ENCODE peak calls at places on chromosomes 12 and 14, in six cellular contexts. D is cardiac muscle cell, Y is PC-3, U is neural crest cell, W is Calu3, O is LNCaP clone FGC. Q is an unnamed sample.

GRCh38 chr14:32201816-32202467 is at the start of gene RNU6-7:
- DNase-seq in U (no peak), D (peak), Y (no peak), O (no peak), W (peak), Q (peak)

GRCh38 chr14:77140343-77140936 is 1.2 kb downstream of the ZDHHC22 start:
- DNase-seq in W (no peak), Y (no peak), U (peak), D (no peak), O (no peak), Q (no peak)

GRCh38 chr14:26527095-26527494 is 70.7 kb downstream of the NOVA1 start:
- DNase-seq in O (no peak), U (no peak), D (no peak), Y (no peak), W (no peak), Q (no peak)

GRCh38 chr12:66859751-66860440 is 181.0 kb upstream of the GRIP1 start:
- DNase-seq in Y (peak), U (no peak), O (no peak), W (no peak), D (no peak), Q (no peak)

GRCh38 chr12:132066345-132066685 is 77.8 kb downstream of the DDX51 start:
- DNase-seq in O (no peak), W (no peak), U (no peak), D (no peak), Y (no peak), Q (no peak)

GRCh38 chr14:24790196-24790595 is 156.2 kb upstream of the GZMB start:
- DNase-seq in W (no peak), D (no peak), Y (no peak), O (no peak), U (no peak), Q (no peak)

GRCh38 chr12:124005736-124006581 is 32.9 kb downstream of the ZNF664 start:
- DNase-seq in W (no peak), U (no peak), D (no peak), O (no peak), Y (no peak), Q (no peak)

GRCh38 chr14:75752907-75753594 is 92.0 kb downstream of the TTLL5 start:
- DNase-seq in D (peak), U (no peak), W (no peak), O (no peak), Y (no peak), Q (no peak)

GRCh38 chr14:24436355-24437019 is 6.1 kb downstream of the SDR39U1 start:
- DNase-seq in O (no peak), U (peak), D (peak), W (peak), Y (peak), Q (no peak)

GRCh38 chr12:57454566-57455373 is at the start of gene INHBE:
- DNase-seq in W (peak), O (no peak), Y (no peak), D (peak), U (no peak), Q (no peak)

GRCh38 chr14:99322731-99323599 is 51.0 kb upstream of the BCL11B start:
- DNase-seq in Y (no peak), O (no peak), U (no peak), D (no peak), W (no peak), Q (no peak)

GRCh38 chr12:2902287-2902880 is 11.7 kb downstream of the TULP3 start:
- DNase-seq in W (no peak), D (peak), Y (no peak), O (peak), U (no peak), Q (no peak)

GRCh38 chr12:56154246-56154771 is 1.9 kb downstream of the MYL6B start:
- DNase-seq in W (no peak), Y (no peak), U (no peak), O (no peak), D (no peak), Q (no peak)

GRCh38 chr14:25400607-25401206 is 350.8 kb upstream of the STXBP6 start:
- DNase-seq in Y (peak), O (no peak), U (peak), D (peak), W (peak), Q (no peak)

GRCh38 chr14:36238666-36239363 is 62.3 kb upstream of the PTCSC3 start:
- DNase-seq in D (peak), Y (peak), U (no peak), O (no peak), W (no peak), Q (no peak)

GRCh38 chr14:23539209-23539866 is 12.2 kb downstream of the ZFHX2 start:
- DNase-seq in Y (peak), O (no peak), D (peak), U (peak), W (peak), Q (peak)

GRCh38 chr12:59803735-59804134 is 207.9 kb downstream of the SLC16A7 start:
- DNase-seq in Y (peak), U (no peak), W (no peak), D (no peak), O (no peak), Q (no peak)

GRCh38 chr12:46814143-46814542 is 11.7 kb downstream of the SLC38A4 start:
- DNase-seq in D (no peak), U (no peak), Y (no peak), W (no peak), O (no peak), Q (no peak)

GRCh38 chr12:122116707-122117535 is 38.4 kb downstream of the MLXIP start:
- DNase-seq in W (no peak), D (no peak), U (no peak), O (no peak), Y (no peak), Q (no peak)

DNA sequence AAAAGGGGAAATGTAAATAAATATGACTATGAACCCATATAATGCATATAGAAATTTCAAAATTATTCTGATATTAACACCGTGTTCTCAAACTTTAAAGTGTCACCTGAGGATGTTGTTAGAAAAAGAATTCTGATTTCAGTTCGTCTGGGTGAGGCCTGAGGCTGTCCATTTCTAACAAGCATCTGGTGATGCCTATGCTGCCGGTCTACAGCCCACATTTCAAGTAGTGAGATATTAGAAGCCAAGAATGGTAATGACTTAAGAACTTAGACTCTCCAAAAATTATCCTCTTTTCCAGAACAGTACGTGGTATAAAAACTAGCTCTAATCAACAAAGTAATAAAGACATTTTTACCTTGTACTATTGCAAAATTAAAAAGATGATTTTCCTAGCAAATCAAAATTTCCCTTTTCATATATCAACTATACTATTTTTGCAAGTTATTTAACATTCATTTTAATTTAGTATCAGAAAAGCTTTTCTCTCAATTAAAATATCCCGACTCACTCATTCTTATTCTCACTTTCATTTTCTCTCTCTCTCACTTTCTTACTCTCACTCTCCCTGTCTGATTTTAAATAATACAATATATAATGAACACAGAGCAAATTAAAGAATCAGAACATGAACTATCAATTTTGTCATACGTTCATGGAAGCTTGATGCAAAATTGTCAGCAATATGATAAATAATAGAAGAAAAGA is 35.0 kb downstream of the PIK3C2G start:
- DNase-seq in U (no peak), Y (no peak), O (no peak), D (peak), W (no peak), Q (no peak)
- TF ChIP-seq CTCF in U (no peak), Y (no peak), O (no peak), D (no peak), W (no peak), Q (no peak)

GRCh38 chr14:82003418-82003817 is 469.8 kb upstream of the SEL1L start:
- DNase-seq in Y (no peak), U (no peak), D (no peak), W (no peak), O (no peak), Q (no peak)

GRCh38 chr14:82011460-82011859 is 477.8 kb upstream of the SEL1L start:
- DNase-seq in O (no peak), D (no peak), Y (no peak), W (no peak), U (no peak), Q (no peak)

GRCh38 chr14:82009993-82010392 is 476.3 kb upstream of the SEL1L start:
- DNase-seq in W (no peak), D (no peak), U (no peak), Y (no peak), O (no peak), Q (no peak)

GRCh38 chr14:82009076-82009475 is 475.4 kb upstream of the SEL1L start:
- DNase-seq in O (no peak), U (no peak), D (no peak), W (no peak), Y (no peak), Q (no peak)
- TF ChIP-seq CTCF in O (peak), U (peak), D (peak), W (no peak), Y (peak), Q (peak)

DNA sequence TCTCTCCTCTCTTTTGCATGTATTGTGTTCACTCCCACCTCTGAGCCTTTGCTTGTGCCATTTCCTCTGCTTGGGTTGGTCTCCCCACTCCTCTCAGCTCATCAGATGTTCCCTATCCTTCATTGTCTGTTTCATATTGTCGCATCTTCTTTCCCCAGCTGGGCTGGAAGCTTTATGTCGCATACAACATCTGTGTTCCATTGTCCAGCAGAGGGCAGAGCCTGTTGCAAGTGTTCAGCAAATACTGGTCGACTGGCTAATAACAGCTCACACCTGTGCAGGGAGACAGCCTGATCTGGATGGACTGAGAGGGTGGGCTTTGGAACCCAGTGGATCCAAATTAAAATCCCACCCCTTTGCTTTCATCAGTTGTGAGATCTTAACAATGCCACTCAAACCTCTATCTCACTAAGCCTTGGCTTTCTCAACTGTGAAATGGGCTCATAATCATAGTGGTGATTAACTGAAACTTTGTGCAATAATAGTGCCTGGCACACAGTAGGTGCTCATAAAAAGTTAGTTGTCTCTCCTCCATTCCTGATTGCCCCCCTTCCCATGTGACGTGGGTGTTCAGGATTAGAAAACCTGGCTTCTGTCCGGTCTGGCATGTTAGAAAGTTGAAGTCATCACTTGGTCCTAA is 75.8 kb downstream of the RIN3 start:
- DNase-seq in Y (peak), O (peak), U (no peak), W (no peak), D (peak), Q (no peak)
- TF ChIP-seq CTCF in Y (peak), O (peak), U (peak), W (peak), D (peak), Q (peak)

DNA sequence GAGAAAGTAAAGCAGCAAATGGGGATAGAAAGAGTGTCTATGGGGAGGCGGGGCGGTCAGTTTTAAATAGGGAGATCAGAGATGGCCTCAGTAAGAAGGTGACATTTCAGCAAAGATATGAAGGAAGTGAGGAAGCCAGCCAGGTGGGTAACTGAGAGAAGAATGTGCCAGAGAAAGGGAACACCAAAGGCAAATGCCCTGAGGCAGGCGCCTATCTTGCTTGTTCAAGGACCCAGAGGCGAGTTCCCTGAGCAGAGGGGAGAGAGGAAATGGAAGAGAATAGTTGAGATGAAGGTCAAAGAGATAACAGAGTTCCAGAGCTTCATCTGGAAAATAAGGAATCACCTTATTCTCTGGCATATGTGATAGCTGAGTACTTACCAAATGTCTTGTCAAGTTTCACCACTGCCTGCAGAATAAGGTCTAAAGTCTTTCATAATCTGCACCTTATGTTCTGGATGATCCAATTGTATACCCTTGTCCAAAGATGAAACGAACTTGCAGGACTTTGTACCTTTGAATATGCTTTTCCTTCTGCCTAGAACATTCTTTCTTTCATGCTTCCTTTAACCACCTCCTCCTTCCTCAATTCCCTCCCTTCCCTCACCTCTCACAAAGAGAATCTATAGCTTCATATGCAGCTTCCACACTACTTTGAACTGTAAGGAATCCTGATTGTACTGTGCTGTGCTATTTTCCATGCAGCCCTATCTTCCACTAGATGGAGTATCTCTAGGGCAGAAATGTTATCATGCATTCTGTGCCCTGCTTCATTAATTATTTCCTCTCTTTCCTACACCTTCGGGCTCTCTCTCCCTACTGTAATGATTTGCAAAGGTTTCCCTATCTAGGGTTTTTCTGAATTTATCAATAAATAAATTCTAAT is 38.5 kb downstream of the GNPTAB start:
- DNase-seq in D (no peak), U (no peak), O (no peak), Y (peak), W (no peak), Q (no peak)
- TF ChIP-seq CTCF in D (peak), U (no peak), O (peak), Y (peak), W (no peak), Q (no peak)

GRCh38 chr12:130743606-130744005 is 27.5 kb upstream of the RIMBP2 start:
- DNase-seq in Y (no peak), D (no peak), U (no peak), O (no peak), W (no peak), Q (no peak)

GRCh38 chr12:130748786-130749185 is 32.7 kb upstream of the RIMBP2 start:
- DNase-seq in W (no peak), O (no peak), U (no peak), D (no peak), Y (peak), Q (no peak)

GRCh38 chr12:130745921-130746320 is 29.8 kb upstream of the RIMBP2 start:
- DNase-seq in W (no peak), D (no peak), Y (no peak), O (no peak), U (no peak), Q (no peak)

GRCh38 chr12:130744274-130744673 is 28.2 kb upstream of the RIMBP2 start:
- DNase-seq in W (no peak), D (no peak), U (no peak), O (no peak), Y (no peak), Q (no peak)

DNA sequence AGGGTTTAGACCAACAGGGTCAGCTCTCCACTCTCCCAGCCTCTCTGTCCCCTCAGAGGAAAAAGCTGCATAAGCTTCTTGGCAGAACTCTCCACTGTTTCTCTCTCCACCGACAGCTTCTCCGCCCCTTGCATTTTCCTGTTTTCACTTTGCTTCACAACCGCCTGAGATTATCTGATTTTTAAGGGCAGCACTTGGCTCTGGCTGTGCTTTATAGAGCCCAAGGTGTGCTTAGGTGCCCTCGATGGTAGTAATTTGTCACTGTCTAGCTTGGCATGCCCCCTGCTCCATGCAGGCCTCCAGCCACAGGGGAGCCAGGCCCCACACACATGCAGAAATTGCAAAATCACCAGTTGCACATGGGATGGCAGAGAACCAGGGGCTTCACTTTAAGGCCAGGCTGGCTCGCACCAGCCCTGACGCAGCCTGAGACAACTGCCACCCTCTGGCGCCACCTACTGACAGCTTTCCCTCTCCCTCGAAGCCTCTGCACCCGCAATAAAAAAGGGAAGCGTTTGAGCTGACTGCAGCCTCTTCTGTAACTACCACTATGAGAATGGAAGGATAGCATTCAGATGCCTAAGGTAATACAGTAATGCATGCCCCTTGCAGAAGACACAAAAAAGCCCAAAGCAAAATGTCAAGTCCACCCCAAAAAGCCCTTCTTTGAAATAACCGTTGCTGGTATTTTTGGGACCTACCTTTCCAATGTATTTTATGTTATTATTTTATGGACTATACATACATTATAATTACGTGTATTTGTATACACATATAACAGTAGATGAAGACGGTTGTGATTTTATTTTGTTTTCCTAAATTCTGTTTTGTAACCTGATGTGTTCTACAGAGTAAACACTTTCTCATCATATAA is 32.0 kb upstream of the RIMBP2 start:
- DNase-seq in D (peak), O (peak), U (peak), W (peak), Y (peak), Q (peak)
- TF ChIP-seq CTCF in D (peak), O (peak), U (peak), W (peak), Y (peak), Q (peak)

GRCh38 chr14:97301931-97302559 is 504.9 kb downstream of the VRK1 start:
- DNase-seq in U (no peak), Y (no peak), W (no peak), D (no peak), O (no peak), Q (no peak)

GRCh38 chr14:97298775-97299174 is 501.6 kb downstream of the VRK1 start:
- DNase-seq in U (no peak), W (no peak), D (no peak), Y (no peak), O (no peak), Q (no peak)

GRCh38 chr14:97295108-97295710 is 498.0 kb downstream of the VRK1 start:
- DNase-seq in O (no peak), Y (no peak), U (no peak), D (no peak), W (no peak), Q (no peak)

GRCh38 chr14:97298331-97298730 is 501.1 kb downstream of the VRK1 start:
- DNase-seq in D (no peak), Y (peak), W (no peak), U (no peak), O (no peak), Q (no peak)

DNA sequence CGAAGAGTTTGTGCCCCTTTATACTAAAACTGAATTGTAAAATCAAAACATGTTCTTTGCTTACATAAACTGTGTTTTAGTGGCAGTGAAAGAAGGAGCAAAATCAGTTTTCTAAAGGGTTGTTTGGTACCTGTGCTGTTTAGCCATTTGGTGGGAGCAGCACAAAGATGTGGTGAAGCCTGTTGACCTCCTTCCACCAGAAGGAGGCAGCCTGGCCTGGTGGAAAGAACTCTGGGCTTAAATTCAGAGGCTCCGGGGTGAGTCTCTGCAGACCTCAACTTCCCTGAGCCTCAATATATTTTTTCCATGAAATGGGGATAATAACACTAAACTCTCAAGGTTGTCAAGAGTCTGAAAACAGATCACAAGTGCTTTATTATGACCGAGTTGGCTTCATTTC is 502.5 kb downstream of the VRK1 start:
- DNase-seq in W (no peak), U (no peak), O (no peak), D (no peak), Y (no peak), Q (no peak)
- TF ChIP-seq CTCF in W (no peak), U (peak), O (no peak), D (no peak), Y (peak), Q (peak)

Q was measured in progenitor cell of endocrine pancreas.